ENCODE peak calls at places on chromosomes 2 and 18, in ten cellular contexts. R is gastrocnemius medialis, D is GM12891, T is A549, N is transverse colon, O is HepG2, B is lower leg skin, E is IMR-90, Y is H54, X is prostate gland. K is an unnamed sample.

GRCh38 chr2:584863-585823 is 92.1 kb downstream of the TMEM18 start:
- DNase-seq in E (no peak), T (no peak), R (no peak), Y (no peak), X (no peak), B (peak; percentile 76), D (peak; percentile 47), O (no peak), N (no peak), K (no peak)

GRCh38 chr2:209389124-209389523 is 34.7 kb upstream of the MAP2 start:
- DNase-seq in Y (no peak), O (no peak), R (no peak), E (no peak), X (no peak), T (no peak), B (no peak), D (no peak), N (no peak), K (no peak)

GRCh38 chr2:100963026-100963375 is 39.1 kb upstream of the RPL31 start:
- DNase-seq in D (no peak), N (no peak), Y (no peak), R (no peak), B (no peak), E (no peak), O (no peak), X (no peak), T (no peak), K (no peak)

GRCh38 chr2:12774381-12774780 is 57.6 kb downstream of the TRIB2 start:
- DNase-seq in D (no peak), N (no peak), Y (no peak), R (no peak), X (no peak), E (no peak), O (no peak), T (no peak), B (no peak), K (no peak)

GRCh38 chr2:188819011-188819410 is 155.2 kb upstream of the COL3A1 start:
- DNase-seq in X (no peak), N (no peak), R (no peak), Y (no peak), O (no peak), E (no peak), D (no peak), T (no peak), B (no peak), K (no peak)

GRCh38 chr2:107363811-107364210 is 462.9 kb upstream of the RGPD4 start:
- DNase-seq in T (no peak), O (no peak), E (no peak), X (no peak), N (no peak), D (no peak), Y (no peak), B (no peak), R (no peak), K (no peak)

GRCh38 chr2:66440011-66440542 is 5.2 kb downstream of the MEIS1 start:
- DNase-seq in O (no peak), B (no peak), Y (no peak), E (no peak), R (no peak), N (no peak), D (no peak), X (no peak), T (no peak), K (no peak)

GRCh38 chr18:45221363-45221762 is 393.9 kb upstream of the SLC14A2 start:
- DNase-seq in D (no peak), O (no peak), Y (no peak), R (no peak), T (no peak), B (no peak), X (no peak), E (peak; percentile 37), N (no peak), K (no peak)

GRCh38 chr18:76476665-76477561 is 18.1 kb downstream of the ZNF516 start:
- DNase-seq in N (no peak), T (peak; percentile 72), B (no peak), D (no peak), Y (no peak), E (peak; percentile 97), O (peak; percentile 88), X (no peak), R (no peak), K (peak; percentile 85)

GRCh38 chr18:78144669-78145068 is 834.9 kb upstream of the SALL3 start:
- DNase-seq in Y (no peak), R (no peak), O (no peak), T (no peak), N (no peak), D (no peak), B (no peak), X (no peak), E (no peak), K (no peak)

GRCh38 chr2:103174711-103175110 is 412.9 kb downstream of the TMEM182 start:
- DNase-seq in Y (no peak), O (no peak), N (no peak), X (no peak), T (no peak), R (no peak), E (no peak), D (no peak), B (no peak), K (no peak)

GRCh38 chr2:103401621-103402020 is 639.8 kb downstream of the TMEM182 start:
- DNase-seq in X (no peak), O (peak; percentile 69), N (no peak), R (no peak), T (peak; percentile 38), D (no peak), B (no peak), E (no peak), Y (no peak), K (no peak)

GRCh38 chr18:13800505-13801259 is 23.3 kb upstream of the MC5R start:
- DNase-seq in R (peak; percentile 15), D (peak; percentile 37), B (peak; percentile 88), X (peak; percentile 65), O (peak; percentile 49), E (peak; percentile 18), N (peak; percentile 79), T (peak; percentile 73), Y (no peak), K (peak; percentile 45)

DNA sequence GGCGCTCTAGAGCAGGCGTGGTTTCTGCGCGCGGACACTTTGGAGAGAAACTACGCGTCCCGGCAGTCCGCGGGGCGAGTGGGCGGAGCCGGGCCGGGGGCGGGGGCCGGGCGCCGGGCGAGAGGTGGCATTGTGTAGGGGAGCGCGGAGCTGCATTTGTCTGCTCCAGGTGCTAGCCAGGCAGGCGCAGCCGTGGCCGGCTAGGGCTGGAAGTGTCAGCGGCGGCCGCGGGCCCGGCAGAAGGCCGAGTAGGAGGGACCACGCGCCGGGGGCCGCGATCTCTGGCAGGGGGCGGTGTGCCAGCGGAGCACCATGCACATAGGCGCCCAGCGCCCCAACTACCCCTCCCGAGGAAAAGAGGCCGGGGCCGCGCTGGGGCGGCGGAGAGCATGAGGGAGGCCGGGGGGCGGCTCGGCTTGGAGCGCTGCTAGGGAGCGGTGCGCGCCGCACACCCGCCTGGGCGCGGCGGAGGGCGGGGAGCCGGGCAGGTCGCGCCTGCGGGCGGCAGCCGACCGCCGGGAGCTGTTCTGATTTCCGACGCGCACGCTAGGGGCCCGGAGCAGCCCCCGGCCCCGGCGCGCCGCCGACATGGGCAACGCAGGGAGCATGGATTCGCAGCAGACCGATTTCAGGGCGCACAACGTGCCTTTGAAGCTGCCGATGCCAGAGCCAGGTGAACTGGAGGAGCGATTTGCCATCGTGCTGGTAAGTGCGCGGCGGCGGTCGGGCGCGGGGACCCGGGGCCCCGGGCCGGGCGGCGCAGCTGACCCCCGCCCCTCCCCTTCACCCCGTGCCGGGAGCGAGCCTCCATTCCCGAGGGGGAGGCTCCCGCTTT is at the start of gene FMNL2:
- DNase-seq in R (peak; percentile 84), O (peak; percentile 88), E (peak; percentile 65), X (peak; percentile 76), T (peak; percentile 85), B (peak; percentile 96), Y (peak; percentile 76), D (peak; percentile 71), N (peak; percentile 88), K (peak; percentile 47)
- TF ChIP-seq POLR2A in R (peak; percentile 95), O (peak; percentile 93), E (peak; percentile 56), X (peak; percentile 82), T (peak; percentile 87), B (no peak), Y (peak; percentile 52), D (no peak), N (peak; percentile 66), K (no peak)

DNA sequence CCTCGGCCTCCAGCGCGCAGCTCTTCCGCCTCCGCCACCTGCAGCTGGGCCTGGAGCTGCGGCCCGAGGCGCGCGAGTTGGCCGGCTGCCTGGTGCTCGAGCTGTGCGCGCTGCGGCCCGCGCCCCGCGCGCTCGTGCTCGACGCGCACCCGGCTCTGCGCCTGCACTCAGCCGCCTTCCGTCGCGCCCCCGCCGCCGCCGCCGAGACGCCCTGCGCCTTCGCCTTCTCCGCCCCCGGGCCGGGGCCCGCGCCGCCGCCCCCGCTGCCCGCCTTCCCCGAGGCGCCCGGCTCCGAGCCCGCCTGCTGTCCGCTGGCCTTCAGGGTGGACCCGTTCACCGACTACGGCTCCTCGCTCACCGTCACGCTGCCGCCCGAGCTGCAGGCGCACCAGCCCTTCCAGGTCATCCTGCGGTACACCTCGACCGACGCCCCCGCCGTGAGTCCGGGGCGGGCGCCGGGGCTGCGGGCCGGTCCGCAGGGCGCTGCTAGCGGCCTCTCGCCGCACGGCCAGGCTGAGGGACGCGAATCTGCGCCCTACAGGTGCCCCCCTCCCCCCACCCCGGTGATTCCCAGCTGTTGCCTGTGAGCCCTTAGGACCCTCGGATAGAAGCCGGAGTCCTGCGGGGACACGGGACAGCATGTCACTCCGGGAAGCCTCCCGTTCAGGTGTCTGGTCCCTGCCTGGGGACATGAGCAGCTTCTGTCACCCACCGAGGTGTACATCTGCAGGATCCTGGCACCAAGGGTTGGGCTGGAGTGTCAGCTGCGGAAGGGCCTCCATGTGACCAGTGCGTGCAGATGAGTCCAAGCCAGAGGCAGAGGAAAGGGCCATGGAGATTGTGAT is 616 bp downstream of the RNPEPL1 start:
- DNase-seq in B (peak; percentile 88), Y (peak; percentile 65), R (peak; percentile 55), T (peak; percentile 48), X (peak; percentile 59), O (no peak), D (peak; percentile 68), E (peak; percentile 64), N (peak; percentile 74), K (peak; percentile 90)
- TF ChIP-seq POLR2A in B (no peak), Y (peak; percentile 43), R (peak; percentile 9), T (peak; percentile 47), X (no peak), O (no peak), D (no peak), E (no peak), N (no peak), K (no peak)

GRCh38 chr2:112584134-112584890 is at the start of gene CHCHD5:
- DNase-seq in D (peak; percentile 81), E (peak; percentile 94), R (peak; percentile 93), Y (peak; percentile 68), X (peak; percentile 95), N (peak; percentile 95), O (peak; percentile 98), T (peak; percentile 97), B (peak; percentile 99), K (peak; percentile 96)
- TF ChIP-seq POLR2A in D (peak; percentile 51), E (peak; percentile 89), R (peak; percentile 72), Y (peak; percentile 71), X (peak; percentile 38), N (peak; percentile 63), O (peak; percentile 95), T (peak; percentile 57), B (no peak), K (peak; percentile 92)

DNA sequence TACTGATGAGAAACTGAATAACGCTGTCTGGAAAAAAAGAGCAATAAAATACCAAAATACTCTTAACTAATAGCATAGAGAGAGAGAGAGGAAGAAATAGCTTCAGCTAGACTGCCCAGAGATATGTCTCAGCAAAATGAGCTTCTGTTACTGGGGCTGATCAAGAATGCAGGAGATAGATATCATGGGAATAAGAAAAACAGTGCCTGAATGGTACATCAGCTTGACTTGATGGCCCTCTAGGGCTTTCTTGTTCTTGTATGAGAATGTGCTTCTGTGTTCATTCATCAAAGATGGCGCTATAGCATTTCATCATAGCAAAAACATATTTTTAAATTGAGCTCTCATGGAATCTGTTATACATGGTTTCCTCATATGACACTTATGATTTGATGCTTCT is 151.2 kb downstream of the CALCRL start:
- DNase-seq in R (no peak), E (no peak), T (no peak), D (no peak), B (no peak), N (no peak), O (no peak), X (no peak), Y (no peak), K (no peak)
- TF ChIP-seq POLR2A in R (no peak), E (no peak), T (no peak), D (no peak), B (no peak), N (no peak), O (no peak), X (no peak), Y (no peak), K (no peak)

K was measured in erythroblast.